ENCODE peak calls at places on chromosomes 1 and 21, in nine cellular contexts. X is IMR-90, D is heart left ventricle, A is sigmoid colon, R is spleen, B is lower leg skin, T is erythroblast, S is ovary, Y is H54. W is an unnamed sample.

GRCh38 chr21:14533555-14534400 is 12.3 kb downstream of the SAMSN1 start:
- DNase-seq in T (peak), B (no peak), D (no peak), Y (peak), R (no peak), S (no peak), X (no peak), A (no peak), W (no peak)

GRCh38 chr1:97668945-97669344 is 251.9 kb downstream of the DPYD start:
- DNase-seq in T (peak), B (no peak), S (no peak), R (no peak), Y (peak), D (no peak), X (peak), A (no peak), W (no peak)

GRCh38 chr1:161068306-161069200 is 1.1 kb downstream of the ARHGAP30 start:
- DNase-seq in T (no peak), B (peak), Y (no peak), S (no peak), X (no peak), R (peak), A (peak), D (peak), W (no peak)

GRCh38 chr1:50352428-50352827 is 70.8 kb downstream of the DMRTA2 start:
- DNase-seq in T (no peak), D (no peak), A (no peak), R (no peak), B (no peak), S (no peak), X (no peak), Y (no peak), W (peak)

GRCh38 chr1:116139592-116140134 is 28.5 kb downstream of the MAB21L3 start:
- DNase-seq in A (no peak), S (no peak), X (no peak), R (no peak), T (no peak), Y (no peak), B (no peak), D (no peak), W (peak)

GRCh38 chr1:27522148-27522859 is 32.3 kb upstream of the WASF2 start:
- DNase-seq in B (peak), X (no peak), R (peak), S (no peak), T (no peak), Y (no peak), D (no peak), A (no peak), W (no peak)

GRCh38 chr1:232166942-232167341 is 463.0 kb downstream of the SIPA1L2 start:
- DNase-seq in S (no peak), Y (no peak), B (no peak), D (no peak), A (no peak), T (no peak), X (no peak), R (no peak), W (peak)

GRCh38 chr1:205375816-205376545 is 19.3 kb upstream of the KLHDC8A start:
- DNase-seq in T (no peak), D (no peak), B (peak), S (peak), R (no peak), A (no peak), X (peak), Y (peak), W (peak)

GRCh38 chr1:153679337-153680119 is 1.0 kb downstream of the NPR1 start:
- DNase-seq in R (peak), T (peak), S (peak), Y (no peak), X (no peak), A (no peak), B (no peak), D (no peak), W (no peak)

GRCh38 chr1:31943546-31944184 is 5.5 kb upstream of the PTP4A2 start:
- DNase-seq in D (no peak), S (no peak), Y (no peak), X (no peak), A (no peak), B (no peak), R (no peak), T (no peak), W (no peak)

GRCh38 chr1:70134148-70134547 is 71.2 kb downstream of the LRRC40 start:
- DNase-seq in T (peak), A (no peak), R (no peak), X (no peak), D (peak), S (no peak), B (no peak), Y (no peak), W (no peak)

GRCh38 chr1:2404142-2404889 is 8.0 kb downstream of the PEX10 start:
- DNase-seq in X (no peak), B (no peak), R (no peak), S (no peak), D (no peak), Y (no peak), T (no peak), A (no peak), W (no peak)

GRCh38 chr1:2406451-2407041 is 5.8 kb downstream of the PEX10 start:
- DNase-seq in A (no peak), X (no peak), B (no peak), Y (no peak), S (no peak), T (no peak), D (no peak), R (no peak), W (no peak)

GRCh38 chr1:2407166-2407990 is 5.0 kb downstream of the PEX10 start:
- DNase-seq in B (no peak), T (no peak), S (no peak), A (no peak), D (no peak), X (no peak), R (no peak), Y (no peak), W (no peak)

GRCh38 chr1:2404890-2405511 is 7.4 kb downstream of the PEX10 start:
- DNase-seq in S (no peak), X (peak), T (no peak), R (no peak), Y (no peak), B (no peak), D (no peak), A (no peak), W (no peak)

GRCh38 chr1:2405588-2406295 is 6.6 kb downstream of the PEX10 start:
- DNase-seq in R (no peak), X (peak), S (no peak), D (no peak), Y (no peak), B (no peak), A (no peak), T (no peak), W (no peak)
- TF ChIP-seq POLR2A in R (no peak), X (no peak), S (no peak), D (no peak), Y (no peak), B (no peak), A (no peak), T (no peak), W (no peak)

GRCh38 chr1:58814251-58815068 is 30.6 kb upstream of the JUN start:
- DNase-seq in R (peak), A (peak), T (peak), S (peak), Y (no peak), X (peak), B (peak), D (peak), W (no peak)
- TF ChIP-seq POLR2A in R (no peak), A (no peak), T (no peak), S (no peak), Y (no peak), X (no peak), B (no peak), D (no peak), W (no peak)

DNA sequence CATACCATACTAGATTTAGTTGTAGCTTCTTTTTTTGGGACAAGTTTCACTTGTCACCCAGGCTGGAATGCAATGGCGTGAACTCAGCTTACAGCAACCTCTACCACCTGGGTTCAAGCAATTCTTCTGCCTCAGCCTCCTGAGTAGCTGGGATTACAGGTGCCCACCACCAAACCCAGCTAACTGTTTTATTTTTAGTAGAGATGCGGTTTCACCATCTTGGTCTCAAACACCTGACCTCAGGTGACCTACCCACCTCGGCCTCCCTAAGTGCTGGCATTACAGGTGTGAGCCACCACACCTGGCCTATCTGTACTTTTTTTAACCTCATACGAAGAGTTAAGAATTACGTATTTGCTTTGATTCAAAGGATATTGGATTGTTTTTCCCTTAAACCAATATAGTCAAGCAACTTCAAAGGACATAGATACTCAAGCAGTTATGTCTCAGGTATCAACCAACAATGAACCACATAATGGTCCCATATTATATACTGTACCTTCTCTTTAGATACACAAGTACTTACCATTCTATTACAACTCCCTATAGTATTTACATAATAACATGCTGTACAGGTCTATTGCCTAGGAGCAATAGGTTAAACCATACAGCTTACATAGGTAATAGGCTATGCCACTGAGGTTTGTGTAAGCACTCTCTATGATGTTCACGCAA is 7.5 kb downstream of the HMGN1 start:
- DNase-seq in D (no peak), Y (no peak), X (no peak), A (no peak), B (peak), R (no peak), S (no peak), T (no peak), W (no peak)
- TF ChIP-seq POLR2A in D (no peak), Y (no peak), X (no peak), A (no peak), B (no peak), R (no peak), S (no peak), T (peak), W (no peak)

DNA sequence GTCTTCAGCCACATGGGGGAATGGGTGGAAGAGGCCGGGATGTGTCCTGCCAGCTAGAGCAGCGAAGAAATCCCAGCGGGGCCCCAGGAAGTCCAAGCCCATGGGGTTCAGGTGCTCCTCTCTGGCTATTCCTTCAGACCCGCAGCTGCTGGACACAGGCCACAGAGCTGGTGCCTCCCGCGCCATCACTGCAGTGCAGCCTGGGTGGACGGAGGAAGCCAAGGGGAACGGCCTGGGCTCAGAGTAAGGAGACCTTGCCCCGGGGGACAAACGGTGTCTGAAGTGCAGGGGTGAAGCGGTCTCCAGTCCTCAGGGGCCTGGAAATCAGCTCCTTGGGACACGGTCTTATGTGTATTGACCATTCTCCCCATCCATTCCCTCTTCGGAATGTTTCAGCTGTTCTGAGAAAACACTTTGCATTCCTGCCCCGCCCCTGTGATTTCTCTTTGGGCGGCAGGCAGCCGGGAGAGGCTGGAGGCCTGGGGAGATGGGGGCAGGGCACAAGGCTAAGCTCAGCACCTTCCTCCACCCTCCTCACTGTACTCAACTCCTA is 18.4 kb downstream of the MTHFR start:
- DNase-seq in B (no peak), R (no peak), X (peak), A (peak), Y (no peak), S (peak), D (peak), T (peak), W (no peak)
- TF ChIP-seq POLR2A in B (no peak), R (no peak), X (no peak), A (no peak), Y (no peak), S (no peak), D (peak), T (no peak), W (no peak)

GRCh38 chr1:61244114-61244513 is 161.8 kb downstream of the NFIA start:
- DNase-seq in Y (no peak), A (no peak), B (no peak), S (no peak), D (no peak), X (peak), T (no peak), R (no peak), W (no peak)

GRCh38 chr1:61246001-61246400 is 163.6 kb downstream of the NFIA start:
- DNase-seq in S (no peak), T (no peak), Y (no peak), B (no peak), X (no peak), D (no peak), R (no peak), A (no peak), W (no peak)

GRCh38 chr1:61253059-61253735 is 170.8 kb downstream of the NFIA start:
- DNase-seq in D (peak), S (peak), Y (no peak), T (peak), A (peak), R (no peak), X (peak), B (peak), W (peak)

GRCh38 chr1:61247051-61247854 is 164.9 kb downstream of the NFIA start:
- DNase-seq in T (peak), S (no peak), D (no peak), B (no peak), A (no peak), X (no peak), Y (no peak), R (no peak), W (no peak)

GRCh38 chr1:61247881-61248752 is 165.8 kb downstream of the NFIA start:
- DNase-seq in B (no peak), D (no peak), A (no peak), S (no peak), X (no peak), Y (no peak), R (no peak), T (peak), W (no peak)
- TF ChIP-seq POLR2A in B (no peak), D (no peak), A (no peak), S (no peak), X (no peak), Y (no peak), R (no peak), T (no peak), W (no peak)

GRCh38 chr1:12617511-12617900 is 504 bp downstream of the DHRS3 start:
- DNase-seq in B (no peak), X (no peak), D (no peak), A (no peak), R (peak), S (no peak), T (peak), Y (no peak), W (no peak)
- TF ChIP-seq POLR2A in B (no peak), X (no peak), D (no peak), A (no peak), R (no peak), S (no peak), T (no peak), Y (no peak), W (no peak)

W was measured in esophagus muscularis mucosa.